ENCODE peak calls at places on chromosomes 5 and 9, in six cellular contexts. One of them, this sample, is unnamed.

GRCh38 chr5:64635056-64635686 is 55.1 kb upstream of the SHISAL2B start:
- DNase-seq in fibroblast of mammary gland: peak
- DNase-seq in PC-9: no peak
- DNase-seq in GM12865: peak
- DNase-seq in HL-60: no peak
- DNase-seq in right lobe of liver: no peak
- DNase-seq in this sample: no peak

GRCh38 chr5:34632805-34633414 is 23.2 kb upstream of the RAI14 start:
- DNase-seq in GM12865: no peak
- DNase-seq in PC-9: no peak
- DNase-seq in fibroblast of mammary gland: no peak
- DNase-seq in right lobe of liver: no peak
- DNase-seq in HL-60: no peak
- DNase-seq in this sample: no peak

GRCh38 chr5:14062178-14062577 is 81.0 kb upstream of the TRIO start:
- DNase-seq in fibroblast of mammary gland: peak
- DNase-seq in right lobe of liver: no peak
- DNase-seq in GM12865: no peak
- DNase-seq in PC-9: no peak
- DNase-seq in HL-60: no peak
- DNase-seq in this sample: no peak

GRCh38 chr9:7174301-7174700 is 416.5 kb downstream of the KDM4C start:
- DNase-seq in right lobe of liver: no peak
- DNase-seq in HL-60: no peak
- DNase-seq in PC-9: no peak
- DNase-seq in fibroblast of mammary gland: no peak
- DNase-seq in GM12865: no peak
- DNase-seq in this sample: no peak

GRCh38 chr5:14105717-14106435 is 37.3 kb upstream of the TRIO start:
- DNase-seq in PC-9: peak
- DNase-seq in GM12865: no peak
- DNase-seq in fibroblast of mammary gland: peak
- DNase-seq in right lobe of liver: no peak
- DNase-seq in HL-60: no peak
- DNase-seq in this sample: no peak

GRCh38 chr9:108609227-108609894 is 246.4 kb downstream of the ACTL7B start:
- DNase-seq in GM12865: no peak
- DNase-seq in right lobe of liver: no peak
- DNase-seq in HL-60: no peak
- DNase-seq in PC-9: no peak
- DNase-seq in fibroblast of mammary gland: peak
- DNase-seq in this sample: no peak

GRCh38 chr9:126275386-126276001 is 51.1 kb upstream of the MVB12B start:
- DNase-seq in right lobe of liver: no peak
- DNase-seq in HL-60: no peak
- DNase-seq in PC-9: no peak
- DNase-seq in fibroblast of mammary gland: no peak
- DNase-seq in GM12865: no peak
- DNase-seq in this sample: no peak

GRCh38 chr5:10330511-10331105 is 22.9 kb upstream of the MARCHF6 start:
- DNase-seq in PC-9: no peak
- DNase-seq in GM12865: no peak
- DNase-seq in right lobe of liver: no peak
- DNase-seq in HL-60: no peak
- DNase-seq in fibroblast of mammary gland: no peak
- DNase-seq in this sample: no peak

GRCh38 chr9:12716823-12717222 is 23.6 kb downstream of the TYRP1 start:
- DNase-seq in right lobe of liver: no peak
- DNase-seq in HL-60: no peak
- DNase-seq in PC-9: no peak
- DNase-seq in fibroblast of mammary gland: no peak
- DNase-seq in GM12865: no peak
- DNase-seq in this sample: no peak

GRCh38 chr9:127096208-127096607 is 26.2 kb downstream of the ANGPTL2 start:
- DNase-seq in GM12865: no peak
- DNase-seq in right lobe of liver: no peak
- DNase-seq in PC-9: no peak
- DNase-seq in fibroblast of mammary gland: peak
- DNase-seq in HL-60: no peak
- DNase-seq in this sample: no peak

GRCh38 chr5:135371738-135372232 is 27.2 kb downstream of the MACROH2A1 start:
- DNase-seq in HL-60: no peak
- DNase-seq in PC-9: no peak
- DNase-seq in fibroblast of mammary gland: peak
- DNase-seq in right lobe of liver: no peak
- DNase-seq in GM12865: no peak
- DNase-seq in this sample: no peak

GRCh38 chr5:149062371-149063016 is 368 bp downstream of the SH3TC2 start:
- DNase-seq in right lobe of liver: no peak
- DNase-seq in fibroblast of mammary gland: peak
- DNase-seq in GM12865: no peak
- DNase-seq in HL-60: no peak
- DNase-seq in PC-9: peak
- DNase-seq in this sample: no peak

GRCh38 chr5:142585451-142585850 is 100.4 kb downstream of the FGF1 start:
- DNase-seq in HL-60: no peak
- DNase-seq in fibroblast of mammary gland: no peak
- DNase-seq in right lobe of liver: no peak
- DNase-seq in GM12865: no peak
- DNase-seq in PC-9: no peak
- DNase-seq in this sample: no peak

GRCh38 chr5:142584843-142585242 is 101.0 kb downstream of the FGF1 start:
- DNase-seq in GM12865: no peak
- DNase-seq in right lobe of liver: no peak
- DNase-seq in fibroblast of mammary gland: peak
- DNase-seq in HL-60: no peak
- DNase-seq in PC-9: no peak
- DNase-seq in this sample: no peak

GRCh38 chr5:142586552-142586951 is 99.3 kb downstream of the FGF1 start:
- DNase-seq in PC-9: no peak
- DNase-seq in right lobe of liver: no peak
- DNase-seq in GM12865: no peak
- DNase-seq in fibroblast of mammary gland: no peak
- DNase-seq in HL-60: no peak
- DNase-seq in this sample: no peak

GRCh38 chr5:142590451-142591240 is 95.2 kb downstream of the FGF1 start:
- DNase-seq in PC-9: no peak
- DNase-seq in GM12865: no peak
- DNase-seq in fibroblast of mammary gland: peak
- DNase-seq in HL-60: no peak
- DNase-seq in right lobe of liver: no peak
- DNase-seq in this sample: no peak

DNA sequence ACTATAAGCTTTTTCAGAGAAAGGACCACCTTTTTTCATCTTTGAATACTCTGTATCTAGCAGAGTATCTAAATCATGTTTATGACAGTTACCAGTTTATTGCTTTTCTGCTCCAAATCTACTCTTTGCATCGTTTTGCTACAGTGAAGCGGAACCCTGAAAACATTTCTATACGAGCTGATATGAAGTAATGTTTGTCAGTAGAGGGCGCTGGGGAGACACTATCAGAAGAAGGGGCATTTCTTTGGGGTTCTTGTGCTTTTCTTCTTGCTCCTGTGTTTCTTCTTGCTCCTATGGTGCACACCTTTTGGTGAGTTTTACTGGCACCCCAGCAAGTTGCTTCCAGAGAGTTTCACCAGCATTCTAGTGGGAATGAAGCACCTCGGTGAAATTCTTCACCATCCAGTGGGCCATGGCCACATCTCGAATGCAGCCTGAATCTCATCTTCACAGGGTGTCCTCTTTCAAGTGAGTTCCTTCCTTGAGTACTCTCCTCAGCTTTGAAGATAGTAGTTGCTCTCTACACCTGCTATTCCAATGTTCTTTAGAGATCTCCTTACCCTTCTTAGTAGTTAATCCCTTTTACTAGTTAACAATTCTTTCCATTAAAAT is 98.4 kb downstream of the FGF1 start:
- DNase-seq in right lobe of liver: no peak
- DNase-seq in GM12865: peak
- DNase-seq in HL-60: peak
- DNase-seq in PC-9: peak
- DNase-seq in fibroblast of mammary gland: peak
- DNase-seq in this sample: no peak
- TF ChIP-seq CTCF in right lobe of liver: peak
- TF ChIP-seq CTCF in GM12865: peak
- TF ChIP-seq CTCF in HL-60: peak
- TF ChIP-seq CTCF in PC-9: peak
- TF ChIP-seq CTCF in fibroblast of mammary gland: peak
- TF ChIP-seq CTCF in this sample: peak

GRCh38 chr5:90387508-90387907 is 22.0 kb downstream of the CETN3 start:
- DNase-seq in GM12865: no peak
- DNase-seq in fibroblast of mammary gland: no peak
- DNase-seq in right lobe of liver: no peak
- DNase-seq in PC-9: no peak
- DNase-seq in HL-60: no peak
- DNase-seq in this sample: no peak

GRCh38 chr5:90383903-90384302 is 25.7 kb downstream of the CETN3 start:
- DNase-seq in PC-9: no peak
- DNase-seq in right lobe of liver: no peak
- DNase-seq in fibroblast of mammary gland: no peak
- DNase-seq in HL-60: no peak
- DNase-seq in GM12865: no peak
- DNase-seq in this sample: no peak

GRCh38 chr5:90384389-90384788 is 25.2 kb downstream of the CETN3 start:
- DNase-seq in fibroblast of mammary gland: no peak
- DNase-seq in HL-60: no peak
- DNase-seq in GM12865: no peak
- DNase-seq in PC-9: no peak
- DNase-seq in right lobe of liver: no peak
- DNase-seq in this sample: no peak

GRCh38 chr5:90390326-90390725 is 19.2 kb downstream of the CETN3 start:
- DNase-seq in PC-9: no peak
- DNase-seq in right lobe of liver: no peak
- DNase-seq in fibroblast of mammary gland: no peak
- DNase-seq in HL-60: no peak
- DNase-seq in GM12865: no peak
- DNase-seq in this sample: no peak

DNA sequence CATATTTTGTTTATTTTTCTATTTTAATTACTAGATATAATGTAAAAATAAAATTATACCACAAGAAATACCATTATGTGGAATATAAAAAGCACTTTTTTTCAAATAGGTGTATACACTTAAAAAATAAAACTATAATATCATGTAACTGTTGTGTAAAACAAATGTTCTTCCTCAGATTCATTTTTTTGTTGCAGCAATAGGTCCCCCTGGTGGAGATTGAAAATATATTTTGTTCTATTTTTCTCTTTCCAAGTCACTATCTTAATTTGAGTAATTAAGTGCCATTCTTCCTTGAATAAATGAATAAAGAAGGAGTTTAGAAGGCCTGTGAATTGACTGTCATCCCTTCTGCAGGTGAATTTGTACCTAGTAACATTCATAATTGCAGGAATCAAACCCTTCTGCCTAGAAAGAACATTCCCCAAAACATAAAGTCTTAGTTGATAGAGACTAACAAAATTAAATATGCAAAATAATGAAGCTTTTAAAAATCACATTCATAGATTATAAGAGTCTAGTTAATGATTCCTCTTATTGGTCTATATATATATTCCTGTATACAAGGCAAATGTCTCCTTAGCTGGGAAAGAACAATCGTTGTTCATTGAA is 23.4 kb downstream of the CETN3 start:
- DNase-seq in fibroblast of mammary gland: peak
- DNase-seq in right lobe of liver: no peak
- DNase-seq in PC-9: no peak
- DNase-seq in HL-60: no peak
- DNase-seq in GM12865: peak
- DNase-seq in this sample: no peak
- TF ChIP-seq CTCF in fibroblast of mammary gland: peak
- TF ChIP-seq CTCF in right lobe of liver: peak
- TF ChIP-seq CTCF in PC-9: peak
- TF ChIP-seq CTCF in HL-60: no peak
- TF ChIP-seq CTCF in GM12865: peak
- TF ChIP-seq CTCF in this sample: peak

GRCh38 chr5:53126514-53126913 is 17.0 kb upstream of the MOCS2 start:
- DNase-seq in HL-60: no peak
- DNase-seq in fibroblast of mammary gland: peak
- DNase-seq in GM12865: no peak
- DNase-seq in PC-9: no peak
- DNase-seq in right lobe of liver: no peak
- DNase-seq in this sample: no peak

GRCh38 chr5:53128481-53128880 is 18.9 kb upstream of the MOCS2 start:
- DNase-seq in fibroblast of mammary gland: no peak
- DNase-seq in right lobe of liver: no peak
- DNase-seq in PC-9: no peak
- DNase-seq in GM12865: no peak
- DNase-seq in HL-60: no peak
- DNase-seq in this sample: no peak

GRCh38 chr5:53127107-53127506 is 17.6 kb upstream of the MOCS2 start:
- DNase-seq in GM12865: no peak
- DNase-seq in PC-9: no peak
- DNase-seq in fibroblast of mammary gland: no peak
- DNase-seq in HL-60: no peak
- DNase-seq in right lobe of liver: no peak
- DNase-seq in this sample: no peak

GRCh38 chr5:53120165-53120564 is 10.6 kb upstream of the MOCS2 start:
- DNase-seq in PC-9: no peak
- DNase-seq in right lobe of liver: no peak
- DNase-seq in GM12865: no peak
- DNase-seq in fibroblast of mammary gland: no peak
- DNase-seq in HL-60: no peak
- DNase-seq in this sample: no peak

GRCh38 chr5:53123702-53124101 is 14.1 kb upstream of the MOCS2 start:
- DNase-seq in PC-9: no peak
- DNase-seq in right lobe of liver: no peak
- DNase-seq in GM12865: no peak
- DNase-seq in fibroblast of mammary gland: peak
- DNase-seq in HL-60: no peak
- DNase-seq in this sample: no peak
- TF ChIP-seq CTCF in PC-9: peak
- TF ChIP-seq CTCF in right lobe of liver: peak
- TF ChIP-seq CTCF in GM12865: no peak
- TF ChIP-seq CTCF in fibroblast of mammary gland: no peak
- TF ChIP-seq CTCF in HL-60: no peak
- TF ChIP-seq CTCF in this sample: peak

DNA sequence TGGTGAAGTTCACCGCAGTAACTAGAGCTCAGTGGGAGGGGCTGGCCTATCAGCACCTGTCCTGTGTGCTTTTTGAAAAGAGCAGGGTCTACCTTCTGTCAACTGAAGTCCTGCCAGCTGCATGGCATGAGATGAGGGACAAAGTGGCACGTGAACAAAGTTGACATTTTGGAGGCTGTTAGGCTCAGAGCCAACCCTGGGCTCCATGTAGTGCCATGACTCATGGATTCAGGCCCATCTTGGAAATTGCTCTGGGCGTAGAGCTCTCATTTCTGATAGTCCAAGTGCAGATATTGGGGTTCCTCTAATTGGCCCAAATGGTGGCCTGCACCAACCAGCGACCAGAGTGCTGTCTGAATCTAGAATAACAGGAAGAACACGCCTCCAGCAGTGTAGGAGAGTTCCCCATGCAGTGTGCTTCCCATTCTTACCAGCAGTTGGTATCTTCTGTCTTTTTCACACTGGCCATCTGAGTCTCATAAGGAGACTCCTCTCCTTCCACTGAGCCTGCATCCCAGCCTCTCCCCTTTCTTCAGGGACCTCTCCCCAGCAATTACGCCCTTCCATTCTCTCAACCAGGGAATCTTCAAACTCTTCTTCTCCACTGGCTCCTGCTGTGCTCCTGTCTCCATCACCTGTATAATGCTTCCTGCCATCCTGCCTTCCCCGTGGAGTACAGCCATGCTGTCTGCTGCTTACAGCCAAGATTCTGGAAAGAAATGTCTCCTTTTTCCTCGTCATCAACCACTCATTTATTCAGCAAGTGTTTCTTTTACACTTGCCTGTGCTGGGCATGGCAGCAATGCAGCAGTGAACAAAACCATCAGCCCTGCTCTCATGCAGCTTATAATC is 30.4 kb downstream of the IRF1 start:
- DNase-seq in GM12865: peak
- DNase-seq in fibroblast of mammary gland: no peak
- DNase-seq in right lobe of liver: peak
- DNase-seq in HL-60: peak
- DNase-seq in PC-9: no peak
- DNase-seq in this sample: no peak
- TF ChIP-seq CTCF in GM12865: no peak
- TF ChIP-seq CTCF in fibroblast of mammary gland: no peak
- TF ChIP-seq CTCF in right lobe of liver: no peak
- TF ChIP-seq CTCF in HL-60: no peak
- TF ChIP-seq CTCF in PC-9: no peak
- TF ChIP-seq CTCF in this sample: no peak